ENCODE peak calls at places on chromosome 20, in nine cellular contexts. S is PC-3; B is skeletal muscle cell; G is midbrain; H is iPS-NIHi11; J is bronchial epithelial cell; P is activated CD8-positive, alpha-beta T cell treated with anti-CD3 and anti-CD28 coated beads, Interleukin-2, amount 10 ng/mL, durations not matched to agents 7 days and 5 days; E is stimulated activated naive CD8-positive, alpha-beta T cell treated with anti-CD3 and anti-CD28 coated beads, Interleukin-15, Interleukin-2, amounts not matched to agents 100 U/mL and 50 U/mL, for 24 hours; V is uterus. K is an unnamed sample.

GRCh38 chr20:47191074-47191673 is 165.3 kb downstream of the ZMYND8 start:
- DNase-seq in S (peak), P (no peak), H (no peak), E (no peak), B (no peak), V (no peak), G (no peak), J (peak), K (no peak)

GRCh38 chr20:24995741-24996448 is 3.3 kb upstream of the APMAP start:
- DNase-seq in E (no peak), J (no peak), G (no peak), H (no peak), V (no peak), B (no peak), S (peak), P (no peak), K (peak)

GRCh38 chr20:5642155-5642981 is 107.8 kb upstream of the SHLD1 start:
- DNase-seq in P (no peak), S (no peak), G (no peak), V (peak), J (no peak), B (no peak), E (no peak), H (no peak), K (no peak)

GRCh38 chr20:36569847-36570429 is 3.5 kb upstream of the TGIF2 start:
- DNase-seq in H (no peak), E (no peak), G (no peak), P (no peak), J (no peak), V (no peak), S (no peak), B (no peak), K (peak)

GRCh38 chr20:50110141-50111047 is 2.6 kb downstream of the UBE2V1 start:
- DNase-seq in V (no peak), S (peak), J (peak), P (peak), B (no peak), E (peak), H (no peak), G (no peak), K (no peak)

GRCh38 chr20:63014710-63015109 is 7.9 kb upstream of the BHLHE23 start:
- DNase-seq in G (no peak), B (no peak), J (no peak), V (no peak), E (no peak), P (no peak), S (no peak), H (peak), K (peak)

GRCh38 chr20:38187512-38187911 is 22.4 kb upstream of the TGM2 start:
- DNase-seq in G (no peak), J (peak), B (no peak), V (no peak), S (no peak), H (no peak), E (no peak), P (no peak), K (peak)

GRCh38 chr20:55253765-55254164 is 751.6 kb downstream of the CBLN4 start:
- DNase-seq in S (no peak), G (no peak), E (no peak), J (no peak), H (no peak), P (no peak), B (no peak), V (no peak), K (no peak)

GRCh38 chr20:2771631-2772080 is 28.8 kb downstream of the CPXM1 start:
- DNase-seq in G (no peak), V (no peak), J (peak), P (no peak), S (peak), H (peak), B (no peak), E (no peak), K (peak)

GRCh38 chr20:46651091-46651962 is at the start of gene SLC13A3:
- DNase-seq in E (no peak), S (no peak), H (peak), G (peak), B (no peak), V (no peak), J (no peak), P (no peak), K (peak)

GRCh38 chr20:1484438-1485120 is 6.6 kb downstream of the SIRPB2 start:
- DNase-seq in S (peak), V (no peak), B (no peak), J (peak), E (no peak), H (no peak), P (no peak), G (no peak), K (no peak)

GRCh38 chr20:1952737-1953530 is 40.9 kb downstream of the PDYN start:
- DNase-seq in E (no peak), S (no peak), P (no peak), G (no peak), V (no peak), B (no peak), H (no peak), J (no peak), K (peak)

GRCh38 chr20:24608926-24609667 is 139.7 kb downstream of the SYNDIG1 start:
- DNase-seq in V (no peak), P (no peak), H (no peak), B (no peak), S (no peak), E (no peak), G (no peak), J (peak), K (peak)

GRCh38 chr20:44392776-44393607 is 37.5 kb downstream of the HNF4A start:
- DNase-seq in B (no peak), H (no peak), S (no peak), E (no peak), V (no peak), J (no peak), G (no peak), P (no peak), K (no peak)

GRCh38 chr20:50242178-50242514 is 51.5 kb downstream of the CEBPB start:
- DNase-seq in S (no peak), J (no peak), V (no peak), P (no peak), G (no peak), E (no peak), B (no peak), H (no peak), K (no peak)

GRCh38 chr20:22490287-22491187 is 93.8 kb downstream of the FOXA2 start:
- DNase-seq in P (no peak), V (no peak), S (peak), G (no peak), J (peak), B (no peak), H (peak), E (no peak), K (no peak)

GRCh38 chr20:53081916-53082863 is 110.0 kb downstream of the TSHZ2 start:
- DNase-seq in J (peak), V (no peak), H (no peak), P (no peak), E (no peak), S (no peak), B (no peak), G (no peak), K (no peak)

GRCh38 chr20:35269055-35269781 is 8.7 kb downstream of the MMP24OS start:
- DNase-seq in E (peak), B (no peak), S (peak), J (peak), P (peak), V (peak), G (peak), H (peak), K (peak)

GRCh38 chr20:60543598-60543997 is 585.4 kb downstream of the CDH26 start:
- DNase-seq in E (no peak), V (no peak), J (no peak), S (no peak), G (no peak), P (no peak), B (no peak), H (no peak), K (no peak)

GRCh38 chr20:4717816-4718215 is 3.9 kb upstream of the PRND start:
- DNase-seq in V (no peak), S (no peak), P (no peak), E (no peak), J (peak), B (no peak), G (no peak), H (no peak), K (no peak)

GRCh38 chr20:8242827-8243764 is 111.0 kb downstream of the PLCB1 start:
- DNase-seq in E (no peak), S (no peak), J (no peak), B (no peak), G (no peak), H (no peak), V (no peak), P (no peak), K (no peak)

GRCh38 chr20:15628954-15629353 is 944.3 kb downstream of the KIF16B start:
- DNase-seq in S (no peak), P (no peak), E (no peak), H (no peak), G (no peak), B (no peak), V (no peak), J (no peak), K (no peak)

K was measured in islet precursor cell.